ENCODE peak calls at places on chromosomes 13 and 19, in ten cellular contexts. One of them, this sample, is unnamed.

GRCh38 chr19:1041835-1042685 is 2.2 kb downstream of the ABCA7 start:
- DNase-seq in endothelial cell: no peak
- DNase-seq in fibroblast of the aortic adventitia: no peak
- DNase-seq in naive thymus-derived CD8-positive, alpha-beta T cell: no peak
- DNase-seq in CD4-positive, alpha-beta memory T cell: no peak
- DNase-seq in astrocyte of the spinal cord: no peak
- DNase-seq in mucosa of descending colon: peak
- DNase-seq in NCI-H1436: no peak
- DNase-seq in cardiac fibroblast: peak
- DNase-seq in activated T-helper 1 cell treated with anti-CD3 and anti-CD28 coated beads, Interleukin-2, amount 50 U/mL, for 16 hours: no peak
- DNase-seq in this sample: no peak

GRCh38 chr19:13831560-13832056 is 36.4 kb downstream of the ZSWIM4 start:
- DNase-seq in cardiac fibroblast: peak
- DNase-seq in astrocyte of the spinal cord: peak
- DNase-seq in naive thymus-derived CD8-positive, alpha-beta T cell: no peak
- DNase-seq in fibroblast of the aortic adventitia: no peak
- DNase-seq in CD4-positive, alpha-beta memory T cell: no peak
- DNase-seq in NCI-H1436: no peak
- DNase-seq in endothelial cell: no peak
- DNase-seq in mucosa of descending colon: no peak
- DNase-seq in activated T-helper 1 cell treated with anti-CD3 and anti-CD28 coated beads, Interleukin-2, amount 50 U/mL, for 16 hours: no peak
- DNase-seq in this sample: no peak

GRCh38 chr19:39327990-39328705 is 7.5 kb upstream of the LRFN1 start:
- DNase-seq in fibroblast of the aortic adventitia: peak
- DNase-seq in astrocyte of the spinal cord: peak
- DNase-seq in endothelial cell: peak
- DNase-seq in naive thymus-derived CD8-positive, alpha-beta T cell: peak
- DNase-seq in mucosa of descending colon: peak
- DNase-seq in CD4-positive, alpha-beta memory T cell: peak
- DNase-seq in cardiac fibroblast: peak
- DNase-seq in activated T-helper 1 cell treated with anti-CD3 and anti-CD28 coated beads, Interleukin-2, amount 50 U/mL, for 16 hours: peak
- DNase-seq in NCI-H1436: peak
- DNase-seq in this sample: peak

GRCh38 chr19:3977242-3978143 is 6.6 kb upstream of the DAPK3 start:
- DNase-seq in naive thymus-derived CD8-positive, alpha-beta T cell: no peak
- DNase-seq in activated T-helper 1 cell treated with anti-CD3 and anti-CD28 coated beads, Interleukin-2, amount 50 U/mL, for 16 hours: no peak
- DNase-seq in NCI-H1436: no peak
- DNase-seq in mucosa of descending colon: no peak
- DNase-seq in CD4-positive, alpha-beta memory T cell: no peak
- DNase-seq in fibroblast of the aortic adventitia: no peak
- DNase-seq in astrocyte of the spinal cord: no peak
- DNase-seq in cardiac fibroblast: no peak
- DNase-seq in endothelial cell: no peak
- DNase-seq in this sample: no peak

GRCh38 chr13:27005556-27005955 is 166.1 kb downstream of the USP12 start:
- DNase-seq in mucosa of descending colon: no peak
- DNase-seq in cardiac fibroblast: no peak
- DNase-seq in astrocyte of the spinal cord: no peak
- DNase-seq in endothelial cell: no peak
- DNase-seq in NCI-H1436: no peak
- DNase-seq in CD4-positive, alpha-beta memory T cell: no peak
- DNase-seq in naive thymus-derived CD8-positive, alpha-beta T cell: no peak
- DNase-seq in activated T-helper 1 cell treated with anti-CD3 and anti-CD28 coated beads, Interleukin-2, amount 50 U/mL, for 16 hours: no peak
- DNase-seq in fibroblast of the aortic adventitia: no peak
- DNase-seq in this sample: no peak

GRCh38 chr13:114102521-114103288 is 29.7 kb downstream of the RASA3 start:
- DNase-seq in naive thymus-derived CD8-positive, alpha-beta T cell: no peak
- DNase-seq in activated T-helper 1 cell treated with anti-CD3 and anti-CD28 coated beads, Interleukin-2, amount 50 U/mL, for 16 hours: no peak
- DNase-seq in astrocyte of the spinal cord: no peak
- DNase-seq in CD4-positive, alpha-beta memory T cell: peak
- DNase-seq in fibroblast of the aortic adventitia: no peak
- DNase-seq in NCI-H1436: no peak
- DNase-seq in cardiac fibroblast: no peak
- DNase-seq in mucosa of descending colon: no peak
- DNase-seq in endothelial cell: no peak
- DNase-seq in this sample: no peak

GRCh38 chr19:41050426-41050825 is 37.8 kb upstream of the CYP2A13 start:
- DNase-seq in cardiac fibroblast: no peak
- DNase-seq in astrocyte of the spinal cord: no peak
- DNase-seq in activated T-helper 1 cell treated with anti-CD3 and anti-CD28 coated beads, Interleukin-2, amount 50 U/mL, for 16 hours: no peak
- DNase-seq in endothelial cell: no peak
- DNase-seq in mucosa of descending colon: no peak
- DNase-seq in naive thymus-derived CD8-positive, alpha-beta T cell: no peak
- DNase-seq in fibroblast of the aortic adventitia: no peak
- DNase-seq in NCI-H1436: no peak
- DNase-seq in CD4-positive, alpha-beta memory T cell: no peak
- DNase-seq in this sample: no peak

GRCh38 chr19:9838324-9838723 is 3.2 kb downstream of the PIN1 start:
- DNase-seq in endothelial cell: no peak
- DNase-seq in astrocyte of the spinal cord: no peak
- DNase-seq in mucosa of descending colon: no peak
- DNase-seq in CD4-positive, alpha-beta memory T cell: no peak
- DNase-seq in naive thymus-derived CD8-positive, alpha-beta T cell: no peak
- DNase-seq in NCI-H1436: no peak
- DNase-seq in fibroblast of the aortic adventitia: no peak
- DNase-seq in activated T-helper 1 cell treated with anti-CD3 and anti-CD28 coated beads, Interleukin-2, amount 50 U/mL, for 16 hours: no peak
- DNase-seq in cardiac fibroblast: no peak
- DNase-seq in this sample: no peak

GRCh38 chr19:19342086-19343015 is 21.7 kb downstream of the MAU2 start:
- DNase-seq in mucosa of descending colon: peak
- DNase-seq in fibroblast of the aortic adventitia: peak
- DNase-seq in activated T-helper 1 cell treated with anti-CD3 and anti-CD28 coated beads, Interleukin-2, amount 50 U/mL, for 16 hours: no peak
- DNase-seq in cardiac fibroblast: peak
- DNase-seq in CD4-positive, alpha-beta memory T cell: no peak
- DNase-seq in NCI-H1436: no peak
- DNase-seq in astrocyte of the spinal cord: peak
- DNase-seq in endothelial cell: peak
- DNase-seq in naive thymus-derived CD8-positive, alpha-beta T cell: no peak
- DNase-seq in this sample: no peak

GRCh38 chr13:27372896-27373295 is 51.5 kb upstream of the GTF3A start:
- DNase-seq in cardiac fibroblast: no peak
- DNase-seq in activated T-helper 1 cell treated with anti-CD3 and anti-CD28 coated beads, Interleukin-2, amount 50 U/mL, for 16 hours: no peak
- DNase-seq in CD4-positive, alpha-beta memory T cell: no peak
- DNase-seq in endothelial cell: no peak
- DNase-seq in NCI-H1436: peak
- DNase-seq in mucosa of descending colon: peak
- DNase-seq in naive thymus-derived CD8-positive, alpha-beta T cell: no peak
- DNase-seq in astrocyte of the spinal cord: no peak
- DNase-seq in fibroblast of the aortic adventitia: no peak
- DNase-seq in this sample: no peak

GRCh38 chr19:7894612-7895309 is 6.5 kb downstream of the LRRC8E start:
- DNase-seq in cardiac fibroblast: no peak
- DNase-seq in mucosa of descending colon: no peak
- DNase-seq in CD4-positive, alpha-beta memory T cell: no peak
- DNase-seq in activated T-helper 1 cell treated with anti-CD3 and anti-CD28 coated beads, Interleukin-2, amount 50 U/mL, for 16 hours: no peak
- DNase-seq in endothelial cell: no peak
- DNase-seq in NCI-H1436: no peak
- DNase-seq in naive thymus-derived CD8-positive, alpha-beta T cell: no peak
- DNase-seq in fibroblast of the aortic adventitia: no peak
- DNase-seq in astrocyte of the spinal cord: no peak
- DNase-seq in this sample: no peak

GRCh38 chr13:44301639-44302015 is 72.0 kb upstream of the SERP2 start:
- DNase-seq in NCI-H1436: no peak
- DNase-seq in CD4-positive, alpha-beta memory T cell: no peak
- DNase-seq in fibroblast of the aortic adventitia: no peak
- DNase-seq in activated T-helper 1 cell treated with anti-CD3 and anti-CD28 coated beads, Interleukin-2, amount 50 U/mL, for 16 hours: no peak
- DNase-seq in endothelial cell: no peak
- DNase-seq in naive thymus-derived CD8-positive, alpha-beta T cell: no peak
- DNase-seq in cardiac fibroblast: no peak
- DNase-seq in astrocyte of the spinal cord: no peak
- DNase-seq in mucosa of descending colon: no peak
- DNase-seq in this sample: no peak

GRCh38 chr13:51643882-51644281 is 59.6 kb downstream of the WDFY2 start:
- DNase-seq in NCI-H1436: no peak
- DNase-seq in naive thymus-derived CD8-positive, alpha-beta T cell: no peak
- DNase-seq in cardiac fibroblast: peak
- DNase-seq in mucosa of descending colon: no peak
- DNase-seq in fibroblast of the aortic adventitia: peak
- DNase-seq in CD4-positive, alpha-beta memory T cell: no peak
- DNase-seq in endothelial cell: no peak
- DNase-seq in activated T-helper 1 cell treated with anti-CD3 and anti-CD28 coated beads, Interleukin-2, amount 50 U/mL, for 16 hours: no peak
- DNase-seq in astrocyte of the spinal cord: peak
- DNase-seq in this sample: no peak

GRCh38 chr19:11797491-11797890 is 832 bp upstream of the ZNF491 start:
- DNase-seq in cardiac fibroblast: peak
- DNase-seq in CD4-positive, alpha-beta memory T cell: peak
- DNase-seq in naive thymus-derived CD8-positive, alpha-beta T cell: peak
- DNase-seq in mucosa of descending colon: peak
- DNase-seq in NCI-H1436: peak
- DNase-seq in astrocyte of the spinal cord: peak
- DNase-seq in activated T-helper 1 cell treated with anti-CD3 and anti-CD28 coated beads, Interleukin-2, amount 50 U/mL, for 16 hours: peak
- DNase-seq in fibroblast of the aortic adventitia: peak
- DNase-seq in endothelial cell: peak
- DNase-seq in this sample: peak

GRCh38 chr19:41967056-41967783 is 8.1 kb upstream of the RABAC1 start:
- DNase-seq in endothelial cell: no peak
- DNase-seq in activated T-helper 1 cell treated with anti-CD3 and anti-CD28 coated beads, Interleukin-2, amount 50 U/mL, for 16 hours: no peak
- DNase-seq in fibroblast of the aortic adventitia: no peak
- DNase-seq in cardiac fibroblast: no peak
- DNase-seq in mucosa of descending colon: no peak
- DNase-seq in NCI-H1436: no peak
- DNase-seq in naive thymus-derived CD8-positive, alpha-beta T cell: no peak
- DNase-seq in CD4-positive, alpha-beta memory T cell: no peak
- DNase-seq in astrocyte of the spinal cord: no peak
- DNase-seq in this sample: no peak

GRCh38 chr19:9566729-9567128 is 17.6 kb downstream of the ZNF121 start:
- DNase-seq in cardiac fibroblast: no peak
- DNase-seq in NCI-H1436: no peak
- DNase-seq in activated T-helper 1 cell treated with anti-CD3 and anti-CD28 coated beads, Interleukin-2, amount 50 U/mL, for 16 hours: no peak
- DNase-seq in astrocyte of the spinal cord: peak
- DNase-seq in CD4-positive, alpha-beta memory T cell: no peak
- DNase-seq in naive thymus-derived CD8-positive, alpha-beta T cell: no peak
- DNase-seq in mucosa of descending colon: no peak
- DNase-seq in endothelial cell: no peak
- DNase-seq in fibroblast of the aortic adventitia: no peak
- DNase-seq in this sample: no peak

GRCh38 chr13:37313383-37313782 is 207.9 kb upstream of the CSNK1A1L start:
- DNase-seq in cardiac fibroblast: peak
- DNase-seq in astrocyte of the spinal cord: peak
- DNase-seq in fibroblast of the aortic adventitia: peak
- DNase-seq in activated T-helper 1 cell treated with anti-CD3 and anti-CD28 coated beads, Interleukin-2, amount 50 U/mL, for 16 hours: no peak
- DNase-seq in mucosa of descending colon: no peak
- DNase-seq in CD4-positive, alpha-beta memory T cell: no peak
- DNase-seq in naive thymus-derived CD8-positive, alpha-beta T cell: no peak
- DNase-seq in NCI-H1436: no peak
- DNase-seq in endothelial cell: no peak
- DNase-seq in this sample: no peak

GRCh38 chr13:44131069-44131614 is 242.5 kb upstream of the SERP2 start:
- DNase-seq in CD4-positive, alpha-beta memory T cell: no peak
- DNase-seq in NCI-H1436: no peak
- DNase-seq in naive thymus-derived CD8-positive, alpha-beta T cell: no peak
- DNase-seq in fibroblast of the aortic adventitia: no peak
- DNase-seq in endothelial cell: no peak
- DNase-seq in mucosa of descending colon: no peak
- DNase-seq in cardiac fibroblast: no peak
- DNase-seq in astrocyte of the spinal cord: no peak
- DNase-seq in activated T-helper 1 cell treated with anti-CD3 and anti-CD28 coated beads, Interleukin-2, amount 50 U/mL, for 16 hours: no peak
- DNase-seq in this sample: no peak

GRCh38 chr19:12783849-12784393 is 7.4 kb upstream of the JUNB start:
- DNase-seq in astrocyte of the spinal cord: no peak
- DNase-seq in fibroblast of the aortic adventitia: no peak
- DNase-seq in NCI-H1436: no peak
- DNase-seq in naive thymus-derived CD8-positive, alpha-beta T cell: no peak
- DNase-seq in activated T-helper 1 cell treated with anti-CD3 and anti-CD28 coated beads, Interleukin-2, amount 50 U/mL, for 16 hours: no peak
- DNase-seq in mucosa of descending colon: peak
- DNase-seq in CD4-positive, alpha-beta memory T cell: peak
- DNase-seq in cardiac fibroblast: peak
- DNase-seq in endothelial cell: no peak
- DNase-seq in this sample: no peak

GRCh38 chr19:14683439-14683838 is 6.4 kb upstream of the ZNF333 start:
- DNase-seq in cardiac fibroblast: no peak
- DNase-seq in naive thymus-derived CD8-positive, alpha-beta T cell: no peak
- DNase-seq in CD4-positive, alpha-beta memory T cell: peak
- DNase-seq in mucosa of descending colon: no peak
- DNase-seq in astrocyte of the spinal cord: no peak
- DNase-seq in activated T-helper 1 cell treated with anti-CD3 and anti-CD28 coated beads, Interleukin-2, amount 50 U/mL, for 16 hours: no peak
- DNase-seq in NCI-H1436: no peak
- DNase-seq in endothelial cell: no peak
- DNase-seq in fibroblast of the aortic adventitia: no peak
- DNase-seq in this sample: no peak

GRCh38 chr13:39457274-39457673 is 145.7 kb downstream of the LHFPL6 start:
- DNase-seq in activated T-helper 1 cell treated with anti-CD3 and anti-CD28 coated beads, Interleukin-2, amount 50 U/mL, for 16 hours: no peak
- DNase-seq in mucosa of descending colon: no peak
- DNase-seq in cardiac fibroblast: no peak
- DNase-seq in NCI-H1436: no peak
- DNase-seq in astrocyte of the spinal cord: no peak
- DNase-seq in CD4-positive, alpha-beta memory T cell: no peak
- DNase-seq in endothelial cell: no peak
- DNase-seq in fibroblast of the aortic adventitia: no peak
- DNase-seq in naive thymus-derived CD8-positive, alpha-beta T cell: no peak
- DNase-seq in this sample: no peak